ENCODE peak calls at places on chromosomes 11 and 22, in four cellular contexts. P is IMR-90, M is HCT116, N is A549. D is an unnamed sample.

GRCh38 chr11:58127350-58127749 is 2.0 kb upstream of the OR9I1 start:
- DNase-seq in P (peak; percentile 1), M (no peak), N (no peak), D (no peak)

GRCh38 chr22:41197808-41198585 is 7.1 kb upstream of the L3MBTL2 start:
- DNase-seq in P (no peak), M (no peak), N (peak; percentile 47), D (no peak)

GRCh38 chr11:44577231-44577834 is 11.9 kb downstream of the CD82 start:
- DNase-seq in P (no peak), M (no peak), N (no peak), D (no peak)

GRCh38 chr11:16785520-16786128 is 47.2 kb downstream of the C11orf58 start:
- DNase-seq in P (peak; percentile 75), M (peak; percentile 54), N (peak; percentile 92), D (no peak)

GRCh38 chr11:45477588-45477987 is 187.8 kb downstream of the CHST1 start:
- DNase-seq in P (no peak), M (no peak), N (no peak), D (no peak)

GRCh38 chr11:111841370-111842053 is 29.9 kb downstream of the ALG9 start:
- DNase-seq in P (peak; percentile 88), M (peak; percentile 64), N (peak; percentile 52), D (peak; percentile 46)

GRCh38 chr22:45276507-45276906 is 8.2 kb upstream of the UPK3A start:
- DNase-seq in P (no peak), M (no peak), N (no peak), D (no peak)

GRCh38 chr11:26078217-26078821 is 253.6 kb upstream of the ANO3 start:
- DNase-seq in P (peak; percentile 34), M (no peak), N (no peak), D (no peak)

GRCh38 chr11:32006799-32007388 is 84.0 kb upstream of the RCN1 start:
- DNase-seq in P (peak; percentile 51), M (peak; percentile 35), N (peak; percentile 40), D (no peak)

GRCh38 chr11:8022876-8023275 is 35.7 kb downstream of the EIF3F start:
- DNase-seq in P (no peak), M (no peak), N (no peak), D (no peak)

GRCh38 chr22:42807185-42807584 is 49.9 kb downstream of the ARFGAP3 start:
- DNase-seq in P (no peak), M (no peak), N (no peak), D (no peak)

GRCh38 chr11:99271527-99271926 is 250.8 kb downstream of the CNTN5 start:
- DNase-seq in P (no peak), M (no peak), N (no peak), D (no peak)

GRCh38 chr11:9066432-9066925 is 24.9 kb downstream of the SCUBE2 start:
- DNase-seq in P (no peak), M (no peak), N (no peak), D (no peak)

GRCh38 chr22:27115816-27116256 is 458.4 kb downstream of the MIAT start:
- DNase-seq in P (peak; percentile 87), M (peak; percentile 92), N (peak; percentile 60), D (no peak)

GRCh38 chr11:44638032-44638431 is 72.6 kb downstream of the CD82 start:
- DNase-seq in P (no peak), M (no peak), N (no peak), D (no peak)

GRCh38 chr22:20750461-20751184 is 23.3 kb upstream of the SERPIND1 start:
- DNase-seq in P (peak; percentile 90), M (no peak), N (peak; percentile 22), D (no peak)

GRCh38 chr11:120819003-120819402 is 204.9 kb upstream of the TBCEL start:
- DNase-seq in P (no peak), M (no peak), N (no peak), D (no peak)

GRCh38 chr11:19244621-19245020 is 3.9 kb upstream of the E2F8 start:
- DNase-seq in P (no peak), M (no peak), N (no peak), D (no peak)

GRCh38 chr11:61695917-61696316 is 15.7 kb downstream of the DAGLA start:
- DNase-seq in P (peak; percentile 81), M (no peak), N (peak; percentile 83), D (no peak)

GRCh38 chr11:64814712-64815187 is 4.4 kb upstream of the MEN1 start:
- DNase-seq in P (no peak), M (no peak), N (no peak), D (no peak)

GRCh38 chr11:70543611-70544010 is 145.3 kb downstream of the CTTN start:
- DNase-seq in P (no peak), M (no peak), N (no peak), D (no peak)

GRCh38 chr11:1887451-1888346 is 4.0 kb downstream of the PRR33 start:
- DNase-seq in P (no peak), M (no peak), N (no peak), D (no peak)

GRCh38 chr22:24772493-24773220 is 1.9 kb downstream of the PIWIL3 start:
- DNase-seq in P (peak; percentile 54), M (peak; percentile 61), N (peak; percentile 71), D (peak; percentile 56)

GRCh38 chr11:32935462-32936029 is 42.9 kb downstream of the QSER1 start:
- DNase-seq in P (no peak), M (no peak), N (no peak), D (no peak)

GRCh38 chr22:23219787-23220484 is 39.6 kb downstream of the BCR start:
- DNase-seq in P (peak; percentile 61), M (no peak), N (no peak), D (no peak)

GRCh38 chr22:46050451-46050845 is 73.5 kb upstream of the WNT7B start:
- DNase-seq in P (no peak), M (no peak), N (no peak), D (no peak)

GRCh38 chr22:46463435-46464227 is 73.8 kb downstream of the CELSR1 start:
- DNase-seq in P (no peak), M (no peak), N (no peak), D (no peak)

GRCh38 chr11:112174789-112175595 is at the start of gene BCO2:
- DNase-seq in P (peak; percentile 71), M (peak; percentile 52), N (peak; percentile 51), D (peak; percentile 81)

GRCh38 chr11:131991606-131992005 is 621.2 kb downstream of the NTM start:
- DNase-seq in P (no peak), M (no peak), N (no peak), D (no peak)

GRCh38 chr11:96257972-96258951 is 84.7 kb downstream of the MAML2 start:
- DNase-seq in P (peak; percentile 58), M (no peak), N (no peak), D (no peak)

GRCh38 chr11:13928566-13929251 is 33.8 kb upstream of the SPON1 start:
- DNase-seq in P (peak; percentile 28), M (no peak), N (no peak), D (no peak)

GRCh38 chr22:21984793-21985192 is 2.2 kb upstream of the TOP3B start:
- DNase-seq in P (peak; percentile 40), M (peak; percentile 19), N (no peak), D (peak; percentile 36)

GRCh38 chr11:72631806-72632731 is 42.2 kb downstream of the PDE2A start:
- DNase-seq in P (no peak), M (no peak), N (no peak), D (no peak)
- TF ChIP-seq CEBPB in P (no peak), M (no peak), N (no peak), D (no peak)

GRCh38 chr22:29626497-29627195 is 23.2 kb downstream of the NF2 start:
- DNase-seq in P (peak; percentile 91), M (no peak), N (no peak), D (no peak)

GRCh38 chr22:29621761-29622526 is 18.5 kb downstream of the NF2 start:
- DNase-seq in P (peak; percentile 97), M (peak; percentile 91), N (peak; percentile 69), D (no peak)

GRCh38 chr22:29625090-29625825 is 21.8 kb downstream of the NF2 start:
- DNase-seq in P (peak; percentile 85), M (no peak), N (peak; percentile 38), D (no peak)

GRCh38 chr22:29623059-29623458 is 19.6 kb downstream of the NF2 start:
- DNase-seq in P (no peak), M (no peak), N (no peak), D (no peak)

GRCh38 chr22:29623553-29624169 is 20.2 kb downstream of the NF2 start:
- DNase-seq in P (no peak), M (no peak), N (no peak), D (no peak)
- TF ChIP-seq CEBPB in P (no peak), M (no peak), N (no peak), D (no peak)

GRCh38 chr11:75262436-75262835 is 21.9 kb downstream of the TPBGL start:
- DNase-seq in P (no peak), M (no peak), N (no peak), D (no peak)
- TF ChIP-seq CEBPB in P (no peak), M (no peak), N (no peak), D (no peak)

DNA sequence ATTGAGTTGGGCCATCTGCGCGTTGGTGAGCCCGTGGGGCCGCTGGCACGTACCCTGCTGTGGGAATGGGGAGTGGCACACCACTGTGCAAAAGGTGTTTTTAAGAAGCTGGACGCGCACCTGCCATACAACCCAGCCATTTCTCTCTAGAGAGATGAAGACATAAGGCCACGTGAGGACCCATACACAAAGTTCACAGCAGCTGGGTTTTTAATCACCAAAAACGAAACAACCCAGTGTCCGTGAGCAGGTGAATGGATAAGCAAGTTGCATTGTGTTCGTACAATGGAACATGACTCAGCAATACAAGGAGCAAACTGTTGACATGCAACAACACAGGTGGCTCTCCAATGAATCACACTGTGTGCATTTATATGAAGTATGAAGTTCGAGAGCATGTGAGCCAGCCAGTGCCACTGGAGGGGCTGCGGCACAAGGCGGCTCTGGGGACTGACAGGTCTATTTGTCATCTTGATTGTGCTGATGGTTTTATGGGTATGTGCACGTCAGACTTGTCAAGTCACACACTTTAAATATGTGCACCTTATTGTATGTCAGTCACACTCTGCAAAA is 30.6 kb upstream of the PANX2 start:
- DNase-seq in P (no peak), M (no peak), N (no peak), D (no peak)
- TF ChIP-seq CEBPB in P (no peak), M (no peak), N (no peak), D (no peak)

GRCh38 chr22:12601870-12602779 is 2925.9 kb upstream of the OR11H1 start:
- DNase-seq in P (no peak), M (no peak), N (no peak), D (no peak)
- TF ChIP-seq CEBPB in P (no peak), M (no peak), N (no peak), D (no peak)

D was measured in H1.